ENCODE peak calls at places on chromosomes 16 and 17, in seven cellular contexts. R is NB4, P is prostate gland, Z is A549, V is breast epithelium, O is endothelial cell of umbilical vein, I is heart left ventricle. C is an unnamed sample.

GRCh38 chr17:65039349-65039988 is 17.1 kb downstream of the GNA13 start:
- DNase-seq in V (no peak), P (no peak), Z (no peak), I (no peak), R (no peak), O (no peak), C (no peak)

GRCh38 chr17:67672592-67672991 is 45.1 kb upstream of the NOL11 start:
- DNase-seq in O (no peak), Z (no peak), I (no peak), R (no peak), P (no peak), V (no peak), C (no peak)

GRCh38 chr16:27175888-27176287 is 27.4 kb upstream of the KDM8 start:
- DNase-seq in V (no peak), O (no peak), Z (no peak), R (peak; percentile 24), I (no peak), P (no peak), C (peak; percentile 7)

GRCh38 chr17:48483471-48484131 is 47.2 kb downstream of the HOXB1 start:
- DNase-seq in I (peak; percentile 31), V (no peak), Z (no peak), O (no peak), P (peak; percentile 15), R (peak; percentile 50), C (no peak)

GRCh38 chr16:51175081-51175480 is 24.0 kb upstream of the SALL1 start:
- DNase-seq in R (no peak), V (no peak), Z (no peak), P (no peak), I (no peak), O (no peak), C (no peak)

GRCh38 chr17:74585711-74586110 is 6.4 kb downstream of the CD300LD start:
- DNase-seq in Z (no peak), P (no peak), R (no peak), O (no peak), I (no peak), V (no peak), C (no peak)

GRCh38 chr16:25707982-25708583 is 16.3 kb downstream of the HS3ST4 start:
- DNase-seq in P (no peak), Z (no peak), R (peak; percentile 45), V (no peak), I (no peak), O (no peak), C (peak; percentile 36)

GRCh38 chr17:50693041-50693682 is 14.6 kb downstream of the ANKRD40 start:
- DNase-seq in P (no peak), Z (peak; percentile 78), V (no peak), I (no peak), R (no peak), O (no peak), C (no peak)

GRCh38 chr17:64354824-64355535 is 35.7 kb downstream of the PECAM1 start:
- DNase-seq in V (no peak), Z (no peak), I (no peak), R (peak; percentile 50), O (peak; percentile 82), P (no peak), C (no peak)

GRCh38 chr17:5364156-5364555 is 55.3 kb downstream of the NUP88 start:
- DNase-seq in Z (no peak), R (no peak), P (no peak), O (no peak), I (no peak), V (no peak), C (no peak)

GRCh38 chr17:58468944-58469343 is 19.3 kb downstream of the HSF5 start:
- DNase-seq in O (no peak), V (no peak), I (no peak), R (no peak), P (no peak), Z (no peak), C (no peak)
- TF ChIP-seq POLR2A in O (no peak), V (no peak), I (no peak), R (no peak), P (no peak), Z (no peak), C (no peak)

GRCh38 chr16:4801962-4802658 is at the start of gene ROGDI:
- DNase-seq in P (peak; percentile 88), Z (peak; percentile 51), O (peak; percentile 46), V (peak; percentile 90), I (peak; percentile 82), R (peak; percentile 83), C (peak; percentile 90)

GRCh38 chr16:4803479-4804243 is 1.2 kb upstream of the ROGDI start:
- DNase-seq in O (no peak), V (no peak), I (no peak), Z (no peak), R (peak; percentile 43), P (no peak), C (peak; percentile 58)

GRCh38 chr16:4800290-4801041 is 2.0 kb downstream of the ROGDI start:
- DNase-seq in V (no peak), Z (no peak), P (peak; percentile 58), R (peak; percentile 99), O (no peak), I (peak; percentile 69), C (peak; percentile 68)

GRCh38 chr16:4801051-4801961 is 1.1 kb downstream of the ROGDI start:
- DNase-seq in I (no peak), O (no peak), V (no peak), Z (no peak), R (peak; percentile 38), P (no peak), C (peak; percentile 50)

GRCh38 chr16:4802659-4803287 is 340 bp upstream of the ROGDI start:
- DNase-seq in I (peak; percentile 96), P (peak; percentile 91), R (peak; percentile 92), O (peak; percentile 91), Z (peak; percentile 98), V (peak; percentile 91), C (peak; percentile 92)
- TF ChIP-seq POLR2A in I (no peak), P (no peak), R (no peak), O (peak; percentile 26), Z (no peak), V (no peak), C (peak; percentile 8)

DNA sequence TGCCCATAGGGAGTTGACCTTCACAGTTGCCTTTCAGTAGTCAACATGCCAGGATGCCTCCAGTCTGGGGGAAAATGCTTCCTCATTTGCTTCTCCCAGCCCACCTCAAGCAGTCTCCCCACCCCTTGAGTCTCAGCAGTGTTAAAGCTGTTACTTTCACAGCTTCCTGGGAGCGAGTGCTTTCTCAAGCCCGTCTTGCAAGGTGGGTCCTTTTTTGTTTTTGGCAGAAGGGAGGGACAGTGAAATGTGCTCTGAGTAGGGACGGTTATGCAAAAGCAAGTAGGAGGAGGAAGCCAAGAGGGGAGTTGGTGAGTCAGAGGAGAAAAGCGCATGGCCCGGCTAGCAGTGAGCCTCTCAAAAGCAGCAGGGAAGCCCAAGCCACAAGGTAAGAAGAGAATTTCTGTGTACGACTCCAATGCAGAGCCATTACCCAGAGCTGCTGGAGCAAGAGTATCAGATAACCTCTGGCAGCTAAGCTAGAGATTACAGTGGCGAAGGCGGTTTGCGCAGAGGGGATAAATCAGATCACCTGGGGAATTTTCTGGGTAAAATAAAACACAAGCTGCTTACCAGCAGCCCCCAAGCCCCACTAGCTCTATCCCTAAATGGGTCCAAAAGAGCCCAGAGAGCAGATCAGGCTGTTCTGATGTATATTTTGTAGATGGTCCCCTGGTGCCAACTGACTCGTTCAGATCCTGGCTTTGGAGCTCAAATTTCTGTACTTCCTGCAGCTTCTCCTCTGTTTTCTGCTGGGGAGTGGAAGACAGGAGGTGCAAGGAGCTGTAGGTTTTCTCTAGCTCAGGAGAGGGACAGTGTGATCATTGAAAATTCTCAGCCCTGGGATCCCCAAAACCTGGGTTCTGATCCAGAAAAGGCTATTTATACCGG is at the start of gene CHST4:
- DNase-seq in I (no peak), R (peak; percentile 97), Z (peak; percentile 16), V (no peak), P (peak; percentile 20), O (no peak), C (no peak)
- TF ChIP-seq POLR2A in I (no peak), R (peak; percentile 32), Z (no peak), V (no peak), P (no peak), O (no peak), C (no peak)

GRCh38 chr16:89723279-89724250 is 2.2 kb downstream of the ZNF276 start:
- DNase-seq in V (no peak), Z (no peak), O (peak; percentile 23), R (no peak), I (peak; percentile 72), P (no peak), C (no peak)

GRCh38 chr16:89721644-89722391 is 481 bp downstream of the ZNF276 start:
- DNase-seq in V (no peak), O (peak; percentile 70), Z (peak; percentile 42), P (peak; percentile 30), R (peak; percentile 90), I (peak; percentile 76), C (peak; percentile 71)

GRCh38 chr16:89720520-89720858 is 209 bp downstream of the VPS9D1 start:
- DNase-seq in R (no peak), O (no peak), V (no peak), Z (no peak), P (no peak), I (peak; percentile 65), C (no peak)

GRCh38 chr16:89722392-89723278 is 1.3 kb downstream of the ZNF276 start:
- DNase-seq in R (peak; percentile 88), P (peak; percentile 66), I (peak; percentile 90), V (peak; percentile 66), O (peak; percentile 50), Z (no peak), C (peak; percentile 73)

DNA sequence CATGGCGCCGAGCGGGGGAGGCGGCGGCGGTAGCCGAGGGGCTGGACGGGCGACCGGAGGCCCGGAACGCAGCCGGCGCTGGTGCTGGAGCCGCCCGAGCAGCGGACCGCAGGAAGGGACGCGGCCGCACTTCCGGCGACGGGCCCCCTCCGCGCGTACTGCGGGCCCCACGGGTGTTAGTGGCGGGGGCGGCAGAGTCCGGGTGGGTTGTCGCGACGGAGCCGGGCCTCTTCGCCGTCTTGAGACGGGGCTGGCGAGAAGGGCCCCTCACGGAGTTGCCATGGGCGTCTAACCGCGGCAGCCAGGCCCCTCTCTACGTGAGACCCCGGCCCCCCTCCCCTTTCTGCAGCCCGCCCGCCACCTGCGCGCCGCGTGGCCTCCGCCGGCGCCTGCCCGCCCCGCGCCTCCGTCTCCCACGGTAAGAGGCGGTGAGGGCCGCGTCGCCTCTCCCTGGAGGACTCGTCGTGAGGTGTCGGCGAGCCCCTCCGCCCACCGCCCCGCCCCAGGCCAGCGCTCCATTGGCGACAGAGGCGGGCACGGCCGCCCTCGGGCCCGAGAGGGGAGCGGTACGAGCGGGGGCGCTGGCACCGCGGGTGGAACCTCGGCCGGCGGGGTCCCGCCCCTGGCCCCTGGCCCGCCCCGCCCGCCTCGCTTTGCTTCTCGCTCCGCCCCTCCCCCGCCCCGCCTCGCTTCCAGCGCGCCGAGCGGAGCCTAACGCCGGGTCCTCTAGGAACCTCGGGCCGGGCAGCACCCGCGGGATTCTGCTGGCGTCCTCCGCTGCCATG is at the start of the genes VPS9D1 and ZNF276:
- DNase-seq in V (peak; percentile 78), O (peak; percentile 79), R (peak; percentile 92), I (peak; percentile 89), Z (peak; percentile 66), P (peak; percentile 74), C (peak; percentile 89)
- TF ChIP-seq POLR2A in V (no peak), O (peak; percentile 80), R (peak; percentile 69), I (no peak), Z (peak; percentile 58), P (peak; percentile 11), C (peak; percentile 52)